ENCODE peak calls at places on chromosomes 11 and 22, in nine cellular contexts. D is cardiac muscle cell, L is GM23338, E is PC-9, G is upper lobe of right lung, R is dorsolateral prefrontal cortex, W is PC-3, B is tibial nerve, K is thyroid gland. I is an unnamed sample.

GRCh38 chr11:30564994-30565393 is 21.2 kb downstream of the MPPED2 start:
- DNase-seq in D (no peak), L (no peak), E (no peak), G (no peak), R (no peak), W (no peak), B (no peak), K (no peak), I (no peak)

GRCh38 chr22:42990131-42990838 is 24.7 kb downstream of the PACSIN2 start:
- DNase-seq in D (no peak), L (peak), E (peak), G (no peak), R (no peak), W (peak), B (no peak), K (no peak), I (no peak)

GRCh38 chr22:20158366-20159036 is 7.6 kb upstream of the CCDC188 start:
- DNase-seq in D (no peak), L (no peak), E (no peak), G (no peak), R (no peak), W (no peak), B (no peak), K (no peak), I (no peak)

GRCh38 chr11:8333431-8334401 is 70.0 kb upstream of the LMO1 start:
- DNase-seq in D (no peak), L (no peak), E (peak), G (no peak), R (no peak), W (peak), B (no peak), K (no peak), I (no peak)

GRCh38 chr11:28559497-28559896 is 451.3 kb downstream of the METTL15 start:
- DNase-seq in D (no peak), L (peak), E (no peak), G (no peak), R (no peak), W (no peak), B (no peak), K (no peak), I (no peak)

GRCh38 chr22:27747396-27748256 is 53.9 kb downstream of the MN1 start:
- DNase-seq in D (no peak), L (peak), E (no peak), G (no peak), R (no peak), W (no peak), B (peak), K (no peak), I (no peak)

GRCh38 chr22:30783021-30783420 is 88.3 kb downstream of the OSBP2 start:
- DNase-seq in D (no peak), L (no peak), E (peak), G (no peak), R (no peak), W (peak), B (no peak), K (no peak), I (no peak)

GRCh38 chr11:73330569-73331093 is 22.6 kb downstream of the ARHGEF17 start:
- DNase-seq in D (peak), L (peak), E (no peak), G (no peak), R (no peak), W (peak), B (no peak), K (peak), I (no peak)

GRCh38 chr11:130580372-130580771 is 131.9 kb downstream of the ADAMTS15 start:
- DNase-seq in D (no peak), L (peak), E (peak), G (no peak), R (peak), W (peak), B (no peak), K (no peak), I (no peak)

GRCh38 chr11:134527382-134528243 is 115.6 kb upstream of the B3GAT1 start:
- DNase-seq in D (no peak), L (no peak), E (no peak), G (peak), R (no peak), W (no peak), B (no peak), K (no peak), I (no peak)

GRCh38 chr11:62665630-62666258 is 632 bp downstream of the CSKMT start:
- DNase-seq in D (peak), L (peak), E (peak), G (peak), R (peak), W (no peak), B (peak), K (peak), I (no peak)

GRCh38 chr11:72814831-72815618 is 814 bp downstream of the ATG16L2 start:
- DNase-seq in D (peak), L (peak), E (peak), G (peak), R (no peak), W (peak), B (no peak), K (no peak), I (no peak)

GRCh38 chr11:40140560-40140959 is 1318.9 kb downstream of the LRRC4C start:
- DNase-seq in D (no peak), L (no peak), E (no peak), G (no peak), R (no peak), W (no peak), B (no peak), K (no peak), I (no peak)

GRCh38 chr22:31575190-31575589 is 78.9 kb downstream of the SFI1 start:
- DNase-seq in D (no peak), L (no peak), E (no peak), G (no peak), R (peak), W (no peak), B (no peak), K (no peak), I (no peak)

GRCh38 chr11:69167916-69168691 is 12.4 kb downstream of the SMIM38 start:
- DNase-seq in D (no peak), L (no peak), E (no peak), G (peak), R (no peak), W (peak), B (no peak), K (no peak), I (no peak)

GRCh38 chr11:110979696-110980095 is 265.8 kb upstream of the POU2AF2 start:
- DNase-seq in D (no peak), L (no peak), E (peak), G (no peak), R (no peak), W (peak), B (no peak), K (peak), I (no peak)

GRCh38 chr11:27228891-27229290 is 134.1 kb downstream of the CCDC34 start:
- DNase-seq in D (no peak), L (no peak), E (no peak), G (no peak), R (no peak), W (no peak), B (no peak), K (no peak), I (no peak)

GRCh38 chr11:27230175-27230565 is 132.8 kb downstream of the CCDC34 start:
- DNase-seq in D (no peak), L (no peak), E (no peak), G (no peak), R (no peak), W (no peak), B (no peak), K (no peak), I (no peak)

GRCh38 chr11:27228232-27228631 is 134.8 kb downstream of the CCDC34 start:
- DNase-seq in D (no peak), L (no peak), E (no peak), G (no peak), R (peak), W (no peak), B (no peak), K (peak), I (no peak)

GRCh38 chr11:27231519-27231918 is 131.5 kb downstream of the CCDC34 start:
- DNase-seq in D (no peak), L (no peak), E (no peak), G (no peak), R (no peak), W (no peak), B (no peak), K (no peak), I (no peak)

GRCh38 chr11:27229511-27230174 is 133.4 kb downstream of the CCDC34 start:
- DNase-seq in D (no peak), L (no peak), E (no peak), G (no peak), R (no peak), W (no peak), B (no peak), K (no peak), I (no peak)
- H3K27ac ChIP-seq in D (no peak), L (no peak), E (no peak), G (no peak), R (no peak), W (no peak), B (no peak), K (no peak), I (no peak)

DNA sequence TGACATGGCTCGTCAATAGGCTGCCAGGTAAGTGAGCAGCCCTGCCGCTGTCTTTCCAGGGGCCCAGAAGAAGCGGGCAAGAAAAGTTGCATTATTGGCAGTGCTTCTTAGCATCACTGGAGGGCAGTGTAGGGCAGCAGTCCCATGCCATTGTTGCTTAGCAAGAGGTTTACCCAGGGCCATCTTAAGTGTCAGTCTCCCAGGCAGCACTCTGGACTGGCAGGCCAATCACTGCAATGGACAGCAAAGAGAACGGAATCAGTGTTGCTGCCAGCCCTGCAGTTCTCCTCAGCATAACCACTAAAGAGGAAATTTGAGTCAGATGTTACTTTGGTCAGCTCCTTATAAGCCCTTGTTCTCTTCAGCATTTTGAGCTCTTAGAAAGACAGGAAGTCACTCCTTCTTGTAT is 13.4 kb upstream of the GRK2 start:
- DNase-seq in D (peak), L (peak), E (no peak), G (no peak), R (no peak), W (peak), B (no peak), K (peak), I (no peak)
- TF ChIP-seq CTCF in D (peak), L (peak), E (peak), G (peak), R (peak), W (peak), B (peak), K (peak), I (no peak)

GRCh38 chr11:115555336-115556090 is 51.3 kb upstream of the CADM1 start:
- DNase-seq in D (no peak), L (no peak), E (no peak), G (no peak), R (no peak), W (no peak), B (no peak), K (no peak), I (no peak)
- H3K27ac ChIP-seq in D (no peak), L (no peak), E (no peak), G (no peak), R (no peak), W (no peak), B (no peak), K (no peak), I (no peak)

DNA sequence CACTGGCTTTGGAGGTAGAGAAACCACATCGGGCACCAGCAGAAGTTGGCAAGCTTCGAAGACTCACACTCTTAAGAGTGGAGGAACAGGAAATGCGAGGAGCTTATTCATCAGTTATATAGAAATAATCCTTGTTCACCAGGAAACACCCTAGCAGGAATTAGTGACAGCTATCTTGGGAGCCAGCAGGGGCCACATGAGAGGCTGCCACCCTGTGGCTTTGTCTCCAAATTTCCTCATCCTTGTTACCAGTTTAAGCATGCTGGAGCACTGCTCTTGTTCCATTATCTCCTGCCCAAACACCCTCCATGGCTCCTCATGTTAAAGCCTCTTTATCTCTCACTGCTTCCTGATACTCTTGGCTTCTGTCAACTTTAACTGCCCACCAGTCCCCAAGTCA is 131.0 kb downstream of the PLEKHA7 start:
- DNase-seq in D (peak), L (peak), E (peak), G (no peak), R (no peak), W (peak), B (no peak), K (peak), I (no peak)
- TF ChIP-seq CTCF in D (peak), L (peak), E (peak), G (peak), R (peak), W (peak), B (no peak), K (no peak), I (no peak)

DNA sequence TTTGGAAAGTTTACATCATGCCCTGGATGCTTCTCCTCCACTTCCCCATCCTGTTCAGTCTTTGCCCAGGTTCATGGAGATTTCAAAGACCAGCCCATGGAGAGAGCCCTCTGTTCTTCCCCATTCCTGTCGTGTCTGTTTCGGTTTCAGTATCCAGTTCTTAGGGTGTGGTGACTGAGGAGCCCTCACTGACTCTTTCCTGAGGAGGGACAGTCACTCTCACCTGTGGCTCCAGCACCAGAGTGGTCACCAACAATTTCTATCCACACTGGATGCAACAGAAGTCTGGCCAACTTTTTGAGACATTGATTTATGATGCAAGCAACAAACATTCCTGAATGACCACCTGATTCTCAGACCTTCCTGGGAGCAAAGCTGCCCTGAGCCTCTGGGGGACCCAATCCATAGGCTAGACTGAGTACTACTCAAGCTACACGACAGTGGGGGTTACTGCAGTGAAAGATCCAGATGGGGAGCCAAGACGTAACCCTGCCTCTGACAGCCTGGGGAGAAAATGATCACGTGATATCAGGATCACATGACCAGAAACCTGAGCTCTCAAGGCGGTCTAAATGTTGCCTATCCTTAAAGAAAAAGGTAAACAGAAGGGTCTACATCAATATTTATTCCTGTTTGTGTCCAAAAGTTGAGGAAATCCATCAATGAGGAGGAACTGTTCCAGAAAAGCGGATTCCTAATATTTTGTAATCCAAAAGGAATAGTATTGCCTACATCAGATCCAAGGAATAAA is 76.2 kb upstream of the VPREB1 start:
- DNase-seq in D (no peak), L (peak), E (peak), G (no peak), R (no peak), W (peak), B (no peak), K (no peak), I (no peak)
- H3K27ac ChIP-seq in D (no peak), L (no peak), E (no peak), G (no peak), R (no peak), W (no peak), B (peak), K (no peak), I (no peak)

DNA sequence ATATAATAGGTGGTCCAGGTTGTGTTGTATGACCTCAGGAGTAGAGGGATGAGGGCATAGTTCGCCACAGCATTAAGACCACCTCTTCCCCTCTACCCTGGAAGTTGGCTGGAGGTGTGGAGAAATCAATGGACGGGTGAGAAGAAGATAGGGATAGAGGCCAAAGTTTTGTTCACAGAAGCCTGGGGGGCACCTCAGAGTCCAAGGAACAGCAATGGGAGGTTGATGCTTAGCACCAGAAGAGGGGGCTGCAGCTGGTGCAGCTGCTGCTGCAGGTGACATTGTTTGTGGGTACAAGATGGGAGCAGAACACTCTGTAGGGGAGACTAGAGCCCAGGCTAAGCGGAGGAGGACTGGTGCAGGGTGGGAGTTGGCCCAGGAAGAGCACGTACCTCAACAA is 31.2 kb upstream of the SPON1 start:
- DNase-seq in D (no peak), L (no peak), E (no peak), G (no peak), R (no peak), W (no peak), B (no peak), K (no peak), I (no peak)
- TF ChIP-seq CTCF in D (no peak), L (no peak), E (no peak), G (no peak), R (no peak), W (no peak), B (no peak), K (no peak), I (no peak)

GRCh38 chr11:112656772-112657428 is 304.3 kb upstream of the NCAM1 start:
- DNase-seq in D (no peak), L (no peak), E (no peak), G (no peak), R (peak), W (peak), B (no peak), K (no peak), I (no peak)
- H3K27ac ChIP-seq in D (no peak), L (no peak), E (no peak), G (no peak), R (peak), W (no peak), B (no peak), K (no peak), I (no peak)

GRCh38 chr11:60913793-60914619 is at the start of gene TMEM109:
- DNase-seq in D (peak), L (peak), E (peak), G (peak), R (peak), W (peak), B (peak), K (peak), I (peak)

GRCh38 chr11:60916669-60917206 is 2.8 kb downstream of the TMEM109 start:
- DNase-seq in D (no peak), L (no peak), E (no peak), G (no peak), R (peak), W (no peak), B (no peak), K (no peak), I (no peak)

GRCh38 chr11:60914620-60915249 is 777 bp downstream of the TMEM109 start:
- DNase-seq in D (peak), L (peak), E (no peak), G (peak), R (peak), W (peak), B (no peak), K (peak), I (no peak)

GRCh38 chr11:60917267-60917666 is 3.3 kb downstream of the TMEM109 start:
- DNase-seq in D (no peak), L (no peak), E (no peak), G (no peak), R (no peak), W (no peak), B (no peak), K (no peak), I (no peak)

DNA sequence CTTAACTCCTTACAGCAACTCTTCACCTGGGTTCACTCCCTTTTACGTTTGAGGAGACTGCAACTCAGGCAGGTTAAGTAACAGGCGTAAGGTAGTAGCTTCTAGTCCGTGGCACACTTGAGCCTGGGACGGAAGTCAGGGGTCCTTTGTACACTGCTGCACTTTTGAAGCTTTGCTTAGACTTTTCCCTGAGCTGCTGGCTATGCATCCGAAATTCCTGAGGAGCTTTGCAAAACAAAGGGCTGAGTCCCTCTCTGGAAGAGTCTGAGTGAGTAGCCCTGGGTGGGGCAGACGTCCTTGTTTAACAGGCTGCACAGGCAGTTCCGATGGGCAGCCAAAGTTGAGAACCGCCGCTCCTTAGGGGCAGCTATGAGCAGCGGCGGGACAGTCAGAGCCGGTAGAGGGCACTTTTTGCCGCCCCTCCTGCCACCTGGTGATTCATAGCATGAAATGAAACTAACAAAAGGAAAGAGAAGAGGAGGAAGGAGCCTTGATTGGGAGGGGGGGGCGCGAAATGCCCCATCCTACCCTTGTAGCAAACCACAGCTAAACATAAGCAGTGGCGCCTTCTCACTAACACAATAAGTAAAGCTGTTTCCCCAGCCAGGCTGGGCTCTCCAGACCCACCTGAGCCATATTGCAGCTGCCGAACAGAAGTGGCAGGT is 1.4 kb downstream of the TMEM109 start:
- DNase-seq in D (peak), L (peak), E (peak), G (peak), R (peak), W (peak), B (peak), K (peak), I (no peak)
- TF ChIP-seq CTCF in D (peak), L (peak), E (peak), G (peak), R (peak), W (peak), B (peak), K (no peak), I (peak)

GRCh38 chr11:46238078-46238966 is 39.1 kb upstream of the CREB3L1 start:
- DNase-seq in D (peak), L (peak), E (peak), G (peak), R (peak), W (no peak), B (peak), K (peak), I (no peak)

GRCh38 chr11:46237248-46238077 is 40.0 kb upstream of the CREB3L1 start:
- DNase-seq in D (peak), L (peak), E (peak), G (peak), R (peak), W (peak), B (peak), K (peak), I (peak)

GRCh38 chr11:46235777-46236688 is 41.4 kb upstream of the CREB3L1 start:
- DNase-seq in D (no peak), L (no peak), E (no peak), G (no peak), R (no peak), W (no peak), B (no peak), K (no peak), I (no peak)

GRCh38 chr11:46238967-46239800 is 38.3 kb upstream of the CREB3L1 start:
- DNase-seq in D (peak), L (peak), E (peak), G (peak), R (peak), W (peak), B (peak), K (peak), I (peak)

GRCh38 chr11:46236918-46237247 is 40.6 kb upstream of the CREB3L1 start:
- DNase-seq in D (no peak), L (no peak), E (no peak), G (peak), R (no peak), W (no peak), B (no peak), K (no peak), I (no peak)
- H3K27ac ChIP-seq in D (no peak), L (no peak), E (no peak), G (peak), R (no peak), W (no peak), B (no peak), K (peak), I (no peak)